ENCODE peak calls at places on chromosomes 6 and 20, in four cellular contexts. E is esophagus squamous epithelium, J is WERI-Rb-1, N is neuronal stem cell. D is an unnamed sample.

GRCh38 chr6:140537211-140537610 is 1162.8 kb upstream of the CITED2 start:
- DNase-seq in J (no peak), E (no peak), N (no peak), D (no peak)

GRCh38 chr6:42200035-42200434 is 5.3 kb upstream of the GUCA1B start:
- DNase-seq in E (no peak), N (no peak), J (no peak), D (no peak)

GRCh38 chr20:37755665-37756064 is 61.8 kb downstream of the CTNNBL1 start:
- DNase-seq in E (no peak), N (no peak), J (peak; percentile 53), D (no peak)

GRCh38 chr20:40486297-40486696 is 202.7 kb downstream of the MAFB start:
- DNase-seq in E (no peak), N (no peak), J (no peak), D (no peak)

GRCh38 chr20:4326194-4327065 is 311.1 kb upstream of the RNF24 start:
- DNase-seq in E (no peak), N (no peak), J (no peak), D (no peak)

GRCh38 chr6:105940990-105941389 is 145.1 kb upstream of the PRDM1 start:
- DNase-seq in N (no peak), J (no peak), E (no peak), D (no peak)

GRCh38 chr20:37405351-37405897 is 59.5 kb downstream of the SRC start:
- DNase-seq in J (no peak), N (no peak), E (no peak), D (no peak)

GRCh38 chr6:88349511-88349910 is 183.4 kb upstream of the CNR1 start:
- DNase-seq in J (no peak), N (no peak), E (no peak), D (no peak)

GRCh38 chr20:63577317-63577894 is 3.4 kb upstream of the HELZ2 start:
- DNase-seq in E (no peak), N (no peak), J (no peak), D (no peak)

GRCh38 chr20:56720620-56721213 is 91.6 kb downstream of the TFAP2C start:
- DNase-seq in E (no peak), J (no peak), N (no peak), D (no peak)

GRCh38 chr6:117605169-117605826 is 3.0 kb upstream of the GOPC start:
- DNase-seq in N (peak; percentile 38), J (peak; percentile 58), E (no peak), D (peak; percentile 74)

GRCh38 chr20:39850821-39851330 is 838.2 kb downstream of the MAFB start:
- DNase-seq in J (no peak), N (no peak), E (no peak), D (peak; percentile 28)

GRCh38 chr20:62651285-62652021 is 9.2 kb downstream of the SLCO4A1 start:
- DNase-seq in N (no peak), J (no peak), E (peak; percentile 36), D (no peak)

GRCh38 chr6:2959909-2960719 is 11.3 kb downstream of the SERPINB6 start:
- DNase-seq in J (no peak), N (no peak), E (no peak), D (peak; percentile 74)

GRCh38 chr6:106773482-106773881 is 144.1 kb downstream of the QRSL1 start:
- DNase-seq in E (no peak), J (no peak), N (no peak), D (no peak)

GRCh38 chr6:49336514-49337131 is 126.4 kb downstream of the MMUT start:
- DNase-seq in N (no peak), J (peak; percentile 72), E (no peak), D (no peak)

GRCh38 chr6:44003345-44004061 is 123.7 kb downstream of the MRPL14 start:
- DNase-seq in J (peak; percentile 40), E (no peak), N (no peak), D (peak; percentile 78)

GRCh38 chr20:40416274-40416673 is 272.8 kb downstream of the MAFB start:
- DNase-seq in E (no peak), N (no peak), J (no peak), D (no peak)

GRCh38 chr6:32885698-32886286 is 31.8 kb downstream of the PSMB9 start:
- DNase-seq in J (no peak), E (no peak), N (peak; percentile 36), D (peak; percentile 39)

GRCh38 chr6:24522090-24522820 is 27.5 kb downstream of the ALDH5A1 start:
- DNase-seq in J (no peak), N (no peak), E (no peak), D (no peak)

GRCh38 chr6:21935561-21936028 is 342.0 kb downstream of the SOX4 start:
- DNase-seq in E (no peak), J (peak; percentile 70), N (no peak), D (peak; percentile 55)

GRCh38 chr20:59515013-59515905 is 89.1 kb upstream of the PHACTR3 start:
- DNase-seq in N (peak; percentile 71), E (no peak), J (peak; percentile 86), D (peak; percentile 90)

GRCh38 chr20:40687384-40688128 is 1.5 kb downstream of the MAFB start:
- DNase-seq in E (no peak), N (peak; percentile 56), J (peak; percentile 25), D (peak; percentile 77)

GRCh38 chr6:169654590-169655391 is 47.0 kb downstream of the WDR27 start:
- DNase-seq in N (no peak), E (no peak), J (peak; percentile 68), D (peak; percentile 91)
- H3K4me3 ChIP-seq in N (no peak overlapping the region), E (peak overlapping the region; percentile 56), J (peak overlapping the region; percentile 51), D (peak overlapping the region; percentile 45)

GRCh38 chr6:150632785-150633465 is 33.2 kb downstream of the PLEKHG1 start:
- DNase-seq in E (no peak), J (no peak), N (no peak), D (no peak)
- H3K4me3 ChIP-seq in E (no peak overlapping the region), J (no peak overlapping the region), N (no peak overlapping the region), D (no peak overlapping the region)

DNA sequence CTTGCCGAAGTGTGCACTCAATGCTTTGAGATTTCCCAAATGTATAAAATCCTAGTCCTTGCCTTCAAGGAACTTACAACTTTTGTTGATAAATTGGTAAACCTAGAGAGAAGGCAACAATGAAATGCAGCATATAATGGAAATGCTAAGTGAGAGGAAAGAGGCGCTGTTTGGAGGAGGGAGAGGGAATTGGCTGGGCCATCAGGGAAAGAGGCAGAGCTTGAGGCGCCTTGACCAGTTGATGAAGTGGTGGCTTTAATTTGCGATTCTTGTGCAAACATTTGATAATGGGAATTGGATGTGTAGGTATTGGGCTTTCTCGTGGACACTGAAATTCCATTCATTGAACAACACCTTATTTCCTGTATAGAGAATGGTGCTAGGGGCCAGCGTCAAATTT is 1.9 kb upstream of the CDYL start:
- DNase-seq in J (no peak), N (no peak), E (no peak), D (no peak)
- H3K4me3 ChIP-seq in J (no peak overlapping the region), N (no peak overlapping the region), E (no peak overlapping the region), D (peak overlapping the region; percentile 63)

DNA sequence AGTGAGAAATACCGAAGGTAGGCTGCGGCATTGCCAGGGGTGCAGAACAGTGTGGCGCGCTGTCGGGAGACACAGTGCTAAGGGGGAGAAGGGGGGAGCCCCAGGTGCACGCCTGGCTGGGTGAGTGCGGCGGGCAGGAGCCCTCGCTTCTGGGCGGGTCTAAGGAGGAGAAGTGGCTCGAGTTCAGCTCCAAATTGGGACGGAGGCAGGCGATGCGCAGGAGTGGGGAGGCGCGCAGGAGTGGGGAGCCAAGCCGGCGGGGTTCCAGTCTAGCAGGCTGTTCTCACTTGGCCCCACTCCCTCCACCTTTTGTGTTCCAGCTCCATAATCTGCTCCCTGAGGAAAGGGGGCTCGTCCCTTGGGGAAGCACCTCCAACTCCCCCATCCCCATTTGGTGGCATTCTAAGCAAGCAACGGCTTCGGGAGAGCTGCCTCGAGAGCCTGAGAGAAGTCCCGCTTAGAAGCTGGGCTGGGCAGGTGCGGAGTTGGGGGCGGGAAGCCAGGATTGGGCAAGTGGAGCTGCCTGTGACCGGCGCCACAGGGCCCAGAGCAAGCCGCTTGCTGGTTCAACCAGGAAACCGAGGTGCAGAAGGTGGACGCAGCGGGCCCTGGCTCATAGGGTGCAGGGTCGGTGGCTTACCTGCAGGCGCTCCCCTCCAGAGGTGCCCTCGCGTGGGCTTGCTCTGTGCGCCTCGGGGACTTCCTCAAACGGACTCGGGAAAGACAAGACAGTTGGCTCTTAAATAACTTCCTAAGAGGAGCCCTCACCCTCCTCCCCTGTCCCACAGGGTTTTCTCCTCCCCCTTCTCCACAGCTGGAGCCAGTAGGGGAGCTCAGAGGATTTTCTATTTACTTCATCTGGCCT is at the start of gene F13A1:
- DNase-seq in E (no peak), J (no peak), N (no peak), D (peak; percentile 71)
- H3K4me3 ChIP-seq in E (peak within 1 kb of the TSS; percentile 13), J (no peak within 1 kb of the TSS), N (peak within 1 kb of the TSS; percentile 73), D (peak within 1 kb of the TSS; percentile 35)

D was measured in H7.